ENCODE peak calls at places on chromosomes 2 and 18, in six cellular contexts. V is T-cell, S is activated T-cell treated with anti-CD3 and anti-CD28 coated beads for 24 hours, C is GOT3, J is endothelial cell, I is activated gamma-delta T cell. O is an unnamed sample.

GRCh38 chr2:54403512-54404238 is 52.5 kb upstream of the SPTBN1 start:
- DNase-seq in I (no peak), C (no peak), J (no peak), V (no peak), S (no peak), O (no peak)

GRCh38 chr2:204110250-204111183 is 174.0 kb downstream of the ICOS start:
- DNase-seq in J (no peak), S (peak; percentile 48), I (peak; percentile 17), C (no peak), V (peak; percentile 57), O (no peak)

GRCh38 chr2:102788880-102789250 is 27.0 kb downstream of the TMEM182 start:
- DNase-seq in C (no peak), J (no peak), V (no peak), S (no peak), I (no peak), O (no peak)

GRCh38 chr2:240832205-240832727 is 12.2 kb upstream of the KIF1A start:
- DNase-seq in S (peak; percentile 92), J (peak; percentile 96), C (peak; percentile 59), V (peak; percentile 99), I (peak; percentile 99), O (peak; percentile 76)

GRCh38 chr2:219387284-219388126 is at the start of gene DNPEP:
- DNase-seq in S (peak; percentile 92), V (peak; percentile 94), J (peak; percentile 99), I (peak; percentile 99), C (peak; percentile 96), O (peak; percentile 89)

GRCh38 chr2:68737717-68738116 is 3.1 kb downstream of the ARHGAP25 start:
- DNase-seq in V (no peak), J (no peak), S (no peak), C (no peak), I (no peak), O (no peak)

GRCh38 chr2:216057688-216058193 is 23.9 kb downstream of the PECR start:
- DNase-seq in S (peak; percentile 44), C (no peak), V (peak; percentile 54), I (peak; percentile 11), J (no peak), O (no peak)

GRCh38 chr2:177625744-177626655 is 233.4 kb downstream of the AGPS start:
- DNase-seq in V (no peak), C (no peak), S (no peak), I (no peak), J (no peak), O (no peak)

GRCh38 chr18:29147944-29148343 is 971.0 kb upstream of the CDH2 start:
- DNase-seq in J (no peak), C (no peak), V (no peak), S (no peak), I (no peak), O (no peak)

GRCh38 chr18:34867520-34867919 is 157.4 kb downstream of the DTNA start:
- DNase-seq in S (no peak), V (no peak), C (no peak), J (peak; percentile 53), I (no peak), O (peak; percentile 6)

GRCh38 chr2:174597347-174598047 is at the start of gene WIPF1:
- DNase-seq in J (no peak), C (no peak), S (no peak), I (no peak), V (peak; percentile 47), O (no peak)

GRCh38 chr2:105915005-105915558 is 170.4 kb downstream of the NCK2 start:
- DNase-seq in J (no peak), I (no peak), V (no peak), S (no peak), C (no peak), O (no peak)

GRCh38 chr2:2646312-2647051 is 315.4 kb upstream of the MYT1L start:
- DNase-seq in J (no peak), C (no peak), I (no peak), V (peak; percentile 46), S (peak; percentile 28), O (peak; percentile 36)

GRCh38 chr2:70709275-70709674 is 58.7 kb downstream of the ADD2 start:
- DNase-seq in I (no peak), V (no peak), S (no peak), J (no peak), C (no peak), O (no peak)

GRCh38 chr2:219058541-219059374 is 2.0 kb downstream of the IHH start:
- DNase-seq in V (no peak), C (no peak), I (no peak), S (no peak), J (peak; percentile 11), O (no peak)

GRCh38 chr2:114699423-114699944 is 257.0 kb downstream of the DPP10 start:
- DNase-seq in S (no peak), I (no peak), V (no peak), J (no peak), C (no peak), O (no peak)

GRCh38 chr2:64731746-64732145 is 78.0 kb upstream of the SERTAD2 start:
- DNase-seq in V (no peak), I (no peak), C (no peak), S (no peak), J (no peak), O (no peak)

GRCh38 chr18:45167109-45167551 is 448.1 kb upstream of the SLC14A2 start:
- DNase-seq in J (no peak), C (no peak), V (no peak), S (no peak), I (no peak), O (no peak)

GRCh38 chr18:22977847-22978701 is 44.9 kb downstream of the RBBP8 start:
- DNase-seq in V (no peak), J (no peak), C (no peak), I (no peak), S (no peak), O (no peak)

GRCh38 chr2:200239216-200239615 is 67.3 kb upstream of the SPATS2L start:
- DNase-seq in V (no peak), S (no peak), J (no peak), C (no peak), I (no peak), O (no peak)

GRCh38 chr2:27152796-27153464 is 4.1 kb downstream of the TCF23 start:
- DNase-seq in C (no peak), I (no peak), V (no peak), S (no peak), J (no peak), O (no peak)